ENCODE peak calls at places on chromosome 16, in eight cellular contexts. One of them, this sample, is unnamed.

GRCh38 chr16:55444754-55445485 is 34.1 kb upstream of the MMP2 start:
- DNase-seq in H54: no peak
- DNase-seq in left ventricle myocardium inferior: peak; percentile 45
- DNase-seq in GM13976: peak; percentile 66
- DNase-seq in AG04449: no peak
- DNase-seq in activated T-helper 1 cell treated with Interleukin-2 at 50 U/mL for 16 hours: no peak
- DNase-seq in activated T-cell treated with anti-CD3 and anti-CD28 coated beads, Interleukin-2, amount 50 U/mL, for 4 hours: no peak
- DNase-seq in NCI-H1105 treated with DMSO at 0.1 percent for 48 hours: no peak
- DNase-seq in this sample: no peak

GRCh38 chr16:82924075-82924854 is 297.5 kb downstream of the CDH13 start:
- DNase-seq in activated T-cell treated with anti-CD3 and anti-CD28 coated beads, Interleukin-2, amount 50 U/mL, for 4 hours: no peak
- DNase-seq in left ventricle myocardium inferior: no peak
- DNase-seq in AG04449: no peak
- DNase-seq in H54: no peak
- DNase-seq in NCI-H1105 treated with DMSO at 0.1 percent for 48 hours: no peak
- DNase-seq in activated T-helper 1 cell treated with Interleukin-2 at 50 U/mL for 16 hours: no peak
- DNase-seq in GM13976: no peak
- DNase-seq in this sample: no peak

GRCh38 chr16:13076878-13077277 is 175.5 kb downstream of the SHISA9 start:
- DNase-seq in activated T-helper 1 cell treated with Interleukin-2 at 50 U/mL for 16 hours: no peak
- DNase-seq in left ventricle myocardium inferior: no peak
- DNase-seq in NCI-H1105 treated with DMSO at 0.1 percent for 48 hours: no peak
- DNase-seq in AG04449: no peak
- DNase-seq in GM13976: no peak
- DNase-seq in H54: no peak
- DNase-seq in activated T-cell treated with anti-CD3 and anti-CD28 coated beads, Interleukin-2, amount 50 U/mL, for 4 hours: no peak
- DNase-seq in this sample: no peak

GRCh38 chr16:50697881-50698767 is 4.7 kb downstream of the NOD2 start:
- DNase-seq in NCI-H1105 treated with DMSO at 0.1 percent for 48 hours: no peak
- DNase-seq in activated T-cell treated with anti-CD3 and anti-CD28 coated beads, Interleukin-2, amount 50 U/mL, for 4 hours: peak; percentile 40
- DNase-seq in left ventricle myocardium inferior: no peak
- DNase-seq in activated T-helper 1 cell treated with Interleukin-2 at 50 U/mL for 16 hours: no peak
- DNase-seq in H54: no peak
- DNase-seq in GM13976: peak; percentile 75
- DNase-seq in AG04449: no peak
- DNase-seq in this sample: no peak

GRCh38 chr16:46857261-46857962 is 26.4 kb upstream of the C16orf87 start:
- DNase-seq in AG04449: no peak
- DNase-seq in activated T-cell treated with anti-CD3 and anti-CD28 coated beads, Interleukin-2, amount 50 U/mL, for 4 hours: no peak
- DNase-seq in NCI-H1105 treated with DMSO at 0.1 percent for 48 hours: peak; percentile 76
- DNase-seq in GM13976: no peak
- DNase-seq in H54: peak; percentile 55
- DNase-seq in activated T-helper 1 cell treated with Interleukin-2 at 50 U/mL for 16 hours: no peak
- DNase-seq in left ventricle myocardium inferior: no peak
- DNase-seq in this sample: no peak

GRCh38 chr16:77290451-77291110 is 91.4 kb downstream of the SYCE1L start:
- DNase-seq in GM13976: no peak
- DNase-seq in left ventricle myocardium inferior: no peak
- DNase-seq in activated T-cell treated with anti-CD3 and anti-CD28 coated beads, Interleukin-2, amount 50 U/mL, for 4 hours: no peak
- DNase-seq in AG04449: no peak
- DNase-seq in activated T-helper 1 cell treated with Interleukin-2 at 50 U/mL for 16 hours: no peak
- DNase-seq in H54: no peak
- DNase-seq in NCI-H1105 treated with DMSO at 0.1 percent for 48 hours: peak; percentile 61
- DNase-seq in this sample: no peak

GRCh38 chr16:4538386-4539235 is at the start of gene CDIP1:
- DNase-seq in left ventricle myocardium inferior: peak; percentile 97
- DNase-seq in activated T-helper 1 cell treated with Interleukin-2 at 50 U/mL for 16 hours: peak; percentile 90
- DNase-seq in GM13976: peak; percentile 97
- DNase-seq in H54: peak; percentile 63
- DNase-seq in AG04449: peak; percentile 46
- DNase-seq in NCI-H1105 treated with DMSO at 0.1 percent for 48 hours: peak; percentile 75
- DNase-seq in activated T-cell treated with anti-CD3 and anti-CD28 coated beads, Interleukin-2, amount 50 U/mL, for 4 hours: peak; percentile 97
- DNase-seq in this sample: peak; percentile 85

GRCh38 chr16:85350973-85351372 is 238.7 kb upstream of the CIBAR2 start:
- DNase-seq in GM13976: no peak
- DNase-seq in NCI-H1105 treated with DMSO at 0.1 percent for 48 hours: peak; percentile 90
- DNase-seq in AG04449: peak; percentile 89
- DNase-seq in left ventricle myocardium inferior: peak; percentile 83
- DNase-seq in H54: peak; percentile 93
- DNase-seq in activated T-cell treated with anti-CD3 and anti-CD28 coated beads, Interleukin-2, amount 50 U/mL, for 4 hours: no peak
- DNase-seq in activated T-helper 1 cell treated with Interleukin-2 at 50 U/mL for 16 hours: no peak
- DNase-seq in this sample: peak; percentile 95

GRCh38 chr16:84449156-84450140 is 55.0 kb downstream of the MEAK7 start:
- DNase-seq in activated T-cell treated with anti-CD3 and anti-CD28 coated beads, Interleukin-2, amount 50 U/mL, for 4 hours: no peak
- DNase-seq in GM13976: no peak
- DNase-seq in H54: no peak
- DNase-seq in NCI-H1105 treated with DMSO at 0.1 percent for 48 hours: peak; percentile 53
- DNase-seq in left ventricle myocardium inferior: no peak
- DNase-seq in AG04449: no peak
- DNase-seq in activated T-helper 1 cell treated with Interleukin-2 at 50 U/mL for 16 hours: no peak
- DNase-seq in this sample: no peak